ENCODE peak calls at places on chromosomes 1 and 21, in six cellular contexts. F, E, N, U, S and J are unnamed samples.

GRCh38 chr1:10634428-10635384 is 160.0 kb downstream of the PEX14 start:
- DNase-seq in E (no peak), S (no peak), F (no peak), U (no peak), N (no peak), J (no peak)

GRCh38 chr1:48054246-48054645 is 57.1 kb upstream of the TRABD2B start:
- DNase-seq in F (no peak), U (no peak), N (no peak), E (no peak), S (no peak), J (no peak)

GRCh38 chr1:241648159-241648558 is 3.9 kb upstream of the WDR64 start:
- DNase-seq in S (no peak), E (no peak), U (no peak), N (no peak), F (no peak), J (no peak)

GRCh38 chr1:201332021-201332420 is 45.5 kb downstream of the TNNT2 start:
- DNase-seq in F (no peak), S (no peak), E (no peak), U (no peak), N (peak; percentile 37), J (no peak)

GRCh38 chr1:156001682-156002171 is 19.0 kb downstream of the SSR2 start:
- DNase-seq in F (no peak), U (no peak), S (no peak), E (no peak), N (no peak), J (no peak)

GRCh38 chr1:159925713-159926066 is 383 bp upstream of the TAGLN2 start:
- DNase-seq in E (no peak), N (no peak), S (no peak), F (no peak), U (no peak), J (no peak)

GRCh38 chr1:21201650-21202049 is 25.0 kb upstream of the EIF4G3 start:
- DNase-seq in F (no peak), E (no peak), S (no peak), U (no peak), N (no peak), J (no peak)

GRCh38 chr1:178451529-178451928 is 45.2 kb downstream of the CLEC20A start:
- DNase-seq in S (no peak), E (peak; percentile 43), N (no peak), F (peak; percentile 80), U (no peak), J (peak; percentile 11)

GRCh38 chr1:154467768-154468102 is 34.3 kb upstream of the TDRD10 start:
- DNase-seq in S (no peak), E (no peak), U (no peak), F (no peak), N (no peak), J (no peak)

GRCh38 chr1:17270891-17271765 is 22.2 kb downstream of the PADI3 start:
- DNase-seq in F (no peak), N (no peak), E (no peak), U (no peak), S (no peak), J (no peak)

GRCh38 chr1:190377294-190377693 is 100.4 kb downstream of the BRINP3 start:
- DNase-seq in U (no peak), F (no peak), E (no peak), N (no peak), S (no peak), J (no peak)

GRCh38 chr1:186082235-186082937 is 292.7 kb downstream of the TPR start:
- DNase-seq in F (peak; percentile 73), S (peak; percentile 47), U (no peak), E (peak; percentile 76), N (peak; percentile 73), J (no peak)

GRCh38 chr21:45984584-45985095 is 3.1 kb downstream of the COL6A1 start:
- DNase-seq in F (no peak), N (no peak), U (no peak), S (no peak), E (no peak), J (no peak)

GRCh38 chr1:240803151-240803550 is 191.2 kb upstream of the GREM2 start:
- DNase-seq in F (peak; percentile 79), E (peak; percentile 33), U (no peak), N (no peak), S (peak; percentile 33), J (no peak)

GRCh38 chr21:41726970-41727783 is 39.7 kb downstream of the RIPK4 start:
- DNase-seq in F (peak; percentile 42), U (no peak), S (no peak), N (peak; percentile 49), E (peak; percentile 12), J (no peak)

GRCh38 chr1:93753766-93754763 is 72.4 kb upstream of the BCAR3 start:
- DNase-seq in N (no peak), F (peak; percentile 98), U (no peak), S (peak; percentile 80), E (peak; percentile 96), J (peak; percentile 71)

GRCh38 chr1:226616636-226617035 is 68.1 kb downstream of the STUM start:
- DNase-seq in S (no peak), N (no peak), E (no peak), F (no peak), U (no peak), J (no peak)

GRCh38 chr1:32199717-32200072 is 700 bp upstream of the CCDC28B start:
- DNase-seq in F (peak; percentile 26), E (no peak), U (no peak), N (peak; percentile 85), S (no peak), J (no peak)

GRCh38 chr1:245467804-245468203 is 313.0 kb downstream of the KIF26B start:
- DNase-seq in E (no peak), U (no peak), N (no peak), S (no peak), F (no peak), J (no peak)

GRCh38 chr1:30548294-30548693 is 175.1 kb downstream of the MATN1 start:
- DNase-seq in F (no peak), N (no peak), S (no peak), E (no peak), U (no peak), J (no peak)

GRCh38 chr21:36703123-36703522 is 4.2 kb downstream of the SIM2 start:
- DNase-seq in E (no peak), S (no peak), U (no peak), N (no peak), F (no peak), J (no peak)

GRCh38 chr21:36700961-36701911 is 2.3 kb downstream of the SIM2 start:
- DNase-seq in F (no peak), U (no peak), S (no peak), E (no peak), N (no peak), J (no peak)

GRCh38 chr21:36700295-36700960 is 1.5 kb downstream of the SIM2 start:
- DNase-seq in E (no peak), U (no peak), S (no peak), F (no peak), N (no peak), J (no peak)

GRCh38 chr21:36702622-36702968 is 3.7 kb downstream of the SIM2 start:
- DNase-seq in N (no peak), E (no peak), S (no peak), F (no peak), U (no peak), J (no peak)

DNA sequence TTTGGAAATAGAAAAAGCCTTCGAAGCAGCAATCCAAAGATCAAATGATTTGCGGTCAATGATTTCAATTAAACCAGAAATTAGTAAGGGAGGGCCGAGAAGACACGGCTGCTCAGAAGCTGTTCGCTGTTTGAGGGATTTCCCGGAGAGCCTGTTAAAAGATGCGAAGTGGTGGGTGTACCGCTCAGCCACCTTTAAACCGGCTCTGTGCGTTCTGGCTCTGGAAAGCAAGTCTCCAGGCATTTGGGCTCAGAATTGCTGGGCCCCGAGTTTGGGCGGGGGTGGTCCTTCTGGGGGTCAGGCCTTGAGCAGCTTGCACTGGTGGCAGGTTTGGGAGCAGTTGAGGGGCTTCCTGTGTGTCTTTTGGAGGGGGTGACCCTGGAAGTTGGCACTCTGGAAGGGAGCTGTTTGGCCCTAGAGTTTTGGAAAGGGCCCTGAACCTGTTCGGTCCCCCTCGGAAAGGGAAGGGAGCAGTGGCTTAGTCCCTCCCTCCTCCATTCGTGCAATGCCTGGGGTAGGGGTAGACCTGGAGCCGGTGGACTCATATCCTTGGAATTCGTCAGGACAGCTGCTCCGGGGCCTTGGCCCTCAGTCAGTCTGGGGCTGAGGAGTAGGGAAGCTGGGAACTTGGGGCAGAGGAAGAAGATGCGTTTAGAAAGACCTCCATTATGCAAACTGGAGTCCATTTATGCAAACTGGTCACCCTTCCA is 3.2 kb downstream of the SIM2 start:
- DNase-seq in U (no peak), F (peak; percentile 64), N (no peak), S (no peak), E (no peak), J (no peak)
- H3K4me3 ChIP-seq in U (peak overlapping the region; percentile 78), F (peak overlapping the region; percentile 57), N (no peak overlapping the region), S (peak overlapping the region; percentile 57), E (no peak overlapping the region), J (no peak overlapping the region)

GRCh38 chr1:153213519-153213918 is 3.9 kb upstream of the PRR9 start:
- DNase-seq in S (no peak), U (no peak), F (no peak), N (no peak), E (no peak), J (no peak)
- TF ChIP-seq CTCF in S (no peak), U (no peak), F (no peak), N (no peak), E (no peak), J (no peak)

GRCh38 chr1:27410709-27411108 is 18.3 kb downstream of the GPR3 start:
- DNase-seq in F (no peak), S (no peak), N (no peak), E (no peak), U (no peak), J (no peak)

GRCh38 chr1:27412502-27412901 is 20.1 kb downstream of the GPR3 start:
- DNase-seq in F (no peak), N (no peak), S (no peak), U (no peak), E (no peak), J (no peak)

GRCh38 chr1:27413004-27413403 is 20.6 kb downstream of the GPR3 start:
- DNase-seq in E (no peak), U (no peak), S (no peak), F (no peak), N (no peak), J (no peak)

GRCh38 chr1:27408151-27408550 is 15.7 kb downstream of the GPR3 start:
- DNase-seq in E (no peak), F (no peak), S (no peak), N (no peak), U (no peak), J (no peak)

GRCh38 chr1:27409669-27410068 is 17.2 kb downstream of the GPR3 start:
- DNase-seq in U (no peak), E (no peak), F (no peak), N (no peak), S (no peak), J (no peak)
- H3K36me3 ChIP-seq in U (peaks cover 60% of the 10 kb centered on the region), E (peaks cover 19% of the 10 kb centered on the region), F (peaks cover 62% of the 10 kb centered on the region), N (peaks cover 6% of the 10 kb centered on the region), S (peaks cover 16% of the 10 kb centered on the region), J (peaks cover 30% of the 10 kb centered on the region)

GRCh38 chr1:164590592-164590991 is 31.6 kb downstream of the PBX1 start:
- DNase-seq in S (no peak), F (no peak), U (no peak), E (no peak), N (no peak), J (no peak)

GRCh38 chr1:164589961-164590507 is 31.1 kb downstream of the PBX1 start:
- DNase-seq in F (no peak), U (no peak), E (no peak), N (no peak), S (no peak), J (no peak)

GRCh38 chr1:164587617-164588367 is 28.8 kb downstream of the PBX1 start:
- DNase-seq in E (no peak), F (no peak), N (no peak), S (no peak), U (no peak), J (no peak)

GRCh38 chr1:164588388-164589341 is 29.7 kb downstream of the PBX1 start:
- DNase-seq in N (peak; percentile 62), U (no peak), S (no peak), F (peak; percentile 77), E (peak; percentile 94), J (no peak)

GRCh38 chr1:164589408-164589807 is 30.4 kb downstream of the PBX1 start:
- DNase-seq in E (no peak), U (no peak), N (no peak), F (no peak), S (no peak), J (no peak)
- H3K4me3 ChIP-seq in E (no peak overlapping the region), U (peak overlapping the region; percentile 43), N (no peak overlapping the region), F (no peak overlapping the region), S (no peak overlapping the region), J (no peak overlapping the region)